ENCODE peak calls at places on chromosomes 6 and 20, in eight cellular contexts. R is mesendoderm; D is Peyer's patch; Z is WTC11; V is CD4-positive, alpha-beta T cell; A is HT-29; K is tibial artery; M is Ammon's horn. P is an unnamed sample.

GRCh38 chr6:131821408-131821807 is 13.6 kb downstream of the ENPP1 start:
- DNase-seq in R (no peak), D (no peak), Z (no peak), V (no peak), A (no peak), K (no peak), M (no peak), P (no peak)

GRCh38 chr6:97053643-97054411 is 129.3 kb downstream of the KLHL32 start:
- DNase-seq in R (no peak), D (no peak), Z (no peak), V (no peak), A (peak), K (no peak), M (no peak), P (no peak)

GRCh38 chr6:83071023-83071422 is 3.6 kb downstream of the DOP1A start:
- DNase-seq in R (peak), D (no peak), Z (no peak), V (no peak), A (no peak), K (no peak), M (peak), P (no peak)

GRCh38 chr6:116847234-116847633 is 18.4 kb upstream of the GPRC6A start:
- DNase-seq in R (peak), D (no peak), Z (no peak), V (no peak), A (peak), K (no peak), M (peak), P (peak)

GRCh38 chr6:4157506-4157905 is 22.1 kb upstream of the ECI2 start:
- DNase-seq in R (no peak), D (no peak), Z (no peak), V (no peak), A (no peak), K (no peak), M (no peak), P (no peak)

GRCh38 chr6:125701354-125701668 is 48.1 kb upstream of the HEY2 start:
- DNase-seq in R (peak), D (no peak), Z (no peak), V (no peak), A (no peak), K (no peak), M (no peak), P (no peak)

GRCh38 chr20:37986873-37987601 is 46.2 kb downstream of the TTI1 start:
- DNase-seq in R (peak), D (no peak), Z (no peak), V (no peak), A (peak), K (peak), M (peak), P (no peak)

GRCh38 chr20:1809121-1809520 is 86.1 kb upstream of the SIRPA start:
- DNase-seq in R (no peak), D (no peak), Z (no peak), V (no peak), A (no peak), K (no peak), M (no peak), P (no peak)

GRCh38 chr6:170439366-170440351 is 113.4 kb downstream of the PSMB1 start:
- DNase-seq in R (no peak), D (no peak), Z (no peak), V (no peak), A (no peak), K (no peak), M (no peak), P (no peak)

GRCh38 chr20:23659989-23660837 is 22.5 kb upstream of the CST3 start:
- DNase-seq in R (no peak), D (no peak), Z (no peak), V (no peak), A (no peak), K (no peak), M (no peak), P (no peak)

GRCh38 chr6:3194535-3195376 is 32.7 kb downstream of the TUBB2B start:
- DNase-seq in R (peak), D (no peak), Z (no peak), V (no peak), A (no peak), K (no peak), M (peak), P (no peak)

GRCh38 chr20:25273541-25274358 is 25.9 kb downstream of the PYGB start:
- DNase-seq in R (no peak), D (peak), Z (peak), V (no peak), A (no peak), K (peak), M (peak), P (no peak)

GRCh38 chr6:803191-803977 is 110.4 kb upstream of the EXOC2 start:
- DNase-seq in R (no peak), D (no peak), Z (no peak), V (no peak), A (no peak), K (no peak), M (no peak), P (no peak)

GRCh38 chr20:13139459-13140150 is 81.5 kb upstream of the ISM1 start:
- DNase-seq in R (peak), D (no peak), Z (no peak), V (no peak), A (no peak), K (no peak), M (no peak), P (no peak)

GRCh38 chr20:48875233-48875913 is 46.1 kb upstream of the ARFGEF2 start:
- DNase-seq in R (no peak), D (no peak), Z (no peak), V (no peak), A (no peak), K (no peak), M (no peak), P (no peak)

GRCh38 chr20:5923493-5923892 is 26.8 kb downstream of the TRMT6 start:
- DNase-seq in R (no peak), D (no peak), Z (no peak), V (no peak), A (no peak), K (no peak), M (no peak), P (no peak)

GRCh38 chr6:11795403-11795802 is 16.8 kb upstream of the ADTRP start:
- DNase-seq in R (no peak), D (no peak), Z (no peak), V (no peak), A (no peak), K (no peak), M (no peak), P (no peak)

GRCh38 chr6:143111443-143111842 is 50.8 kb downstream of the AIG1 start:
- DNase-seq in R (no peak), D (no peak), Z (no peak), V (no peak), A (no peak), K (no peak), M (no peak), P (no peak)

GRCh38 chr6:84282566-84282965 is 55.1 kb upstream of the CEP162 start:
- DNase-seq in R (peak), D (no peak), Z (no peak), V (no peak), A (no peak), K (peak), M (no peak), P (no peak)

GRCh38 chr6:128070406-128070805 is 169.5 kb upstream of the THEMIS start:
- DNase-seq in R (no peak), D (no peak), Z (no peak), V (no peak), A (no peak), K (no peak), M (no peak), P (no peak)

GRCh38 chr6:132063204-132063603 is 112.0 kb upstream of the CCN2 start:
- DNase-seq in R (no peak), D (no peak), Z (no peak), V (no peak), A (no peak), K (no peak), M (no peak), P (no peak)

GRCh38 chr6:141764388-141764787 is 368.3 kb upstream of the GJE1 start:
- DNase-seq in R (no peak), D (no peak), Z (no peak), V (no peak), A (no peak), K (no peak), M (no peak), P (peak)

GRCh38 chr6:38185244-38185643 is 365.7 kb downstream of the ZFAND3 start:
- DNase-seq in R (no peak), D (no peak), Z (peak), V (no peak), A (no peak), K (no peak), M (peak), P (no peak)

GRCh38 chr6:62775427-62776022 is 435.7 kb upstream of the FKBP1C start:
- DNase-seq in R (peak), D (no peak), Z (no peak), V (no peak), A (peak), K (no peak), M (peak), P (no peak)

GRCh38 chr6:89694428-89694827 is 55.9 kb upstream of the LYRM2 start:
- DNase-seq in R (no peak), D (no peak), Z (no peak), V (no peak), A (no peak), K (no peak), M (no peak), P (no peak)

GRCh38 chr6:23784313-23784919 is 341.6 kb upstream of the NRSN1 start:
- DNase-seq in R (no peak), D (no peak), Z (no peak), V (no peak), A (no peak), K (no peak), M (no peak), P (no peak)